ENCODE peak calls at places on chromosomes 5 and 9, in ten cellular contexts. L is adrenal gland, G is astrocyte, M is RWPE1, K is left ventricle myocardium inferior, N is heart left ventricle, Y is psoas muscle, C is ovary, E is right lobe of liver, O is pancreas. R is an unnamed sample.

GRCh38 chr5:112830378-112830777 is 30.7 kb upstream of the SRP19 start:
- DNase-seq in O (no peak), Y (no peak), C (no peak), L (no peak), N (no peak), E (no peak), M (no peak), G (no peak), K (no peak), R (no peak)

GRCh38 chr5:57956606-57957005 is 474.0 kb upstream of the ACTBL2 start:
- DNase-seq in E (no peak), K (no peak), M (no peak), C (no peak), O (no peak), N (no peak), L (no peak), Y (no peak), G (no peak), R (no peak)

GRCh38 chr5:78811121-78811832 is 162.7 kb upstream of the LHFPL2 start:
- DNase-seq in G (no peak), E (no peak), C (no peak), L (no peak), K (no peak), N (no peak), M (no peak), Y (no peak), O (no peak), R (no peak)

GRCh38 chr9:137077758-137078693 is 709 bp downstream of the UAP1L1 start:
- DNase-seq in M (no peak), K (no peak), G (no peak), E (no peak), N (no peak), Y (no peak), L (no peak), C (no peak), O (no peak), R (no peak)

GRCh38 chr5:60700347-60700815 is 415 bp upstream of the DEPDC1B start:
- DNase-seq in M (peak; percentile 15), E (no peak), C (no peak), G (peak; percentile 7), L (no peak), O (no peak), K (no peak), Y (no peak), N (peak; percentile 19), R (no peak)

GRCh38 chr5:98425626-98426025 is 347.8 kb upstream of the RGMB start:
- DNase-seq in E (no peak), K (no peak), G (no peak), Y (no peak), M (no peak), L (no peak), O (no peak), N (no peak), C (no peak), R (no peak)

GRCh38 chr5:149981233-149981632 is 19.2 kb downstream of the TIGD6 start:
- DNase-seq in N (no peak), G (no peak), Y (no peak), K (no peak), O (no peak), E (no peak), L (no peak), M (no peak), C (no peak), R (no peak)

GRCh38 chr5:130141689-130142320 is 237.5 kb downstream of the CHSY3 start:
- DNase-seq in M (peak; percentile 51), G (no peak), Y (no peak), K (no peak), L (no peak), N (no peak), E (no peak), C (no peak), O (no peak), R (peak; percentile 66)

DNA sequence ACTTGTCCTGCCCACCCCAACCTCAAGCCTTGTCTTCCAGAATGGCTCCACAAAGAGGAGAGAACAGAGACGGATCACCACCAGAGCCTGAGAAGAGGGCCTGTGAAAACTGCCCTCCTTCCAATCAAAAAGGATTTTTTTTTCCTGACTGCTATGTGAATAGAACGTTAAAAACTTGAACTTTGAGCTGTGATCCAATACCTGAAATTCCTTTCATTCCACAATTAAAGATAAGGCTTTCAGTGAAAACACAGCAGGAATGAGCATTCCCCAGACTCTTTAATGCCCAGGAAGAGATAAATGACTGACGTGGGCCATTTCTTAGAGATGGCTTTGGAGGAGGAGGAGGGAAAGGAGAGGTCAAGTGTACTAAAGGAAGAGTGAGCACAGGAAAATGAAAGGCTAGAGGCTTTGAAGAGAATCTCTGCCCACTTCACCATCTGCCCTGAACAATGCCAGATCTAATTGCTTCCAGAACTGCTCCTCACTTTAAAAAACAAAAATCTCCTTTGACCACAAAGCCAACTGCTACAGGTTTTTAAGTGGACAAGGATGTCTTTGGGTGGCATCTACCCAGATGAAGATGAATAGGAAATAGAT is 177.9 kb upstream of the MAP3K1 start:
- DNase-seq in G (peak; percentile 73), M (no peak), E (no peak), L (no peak), O (no peak), C (no peak), K (no peak), N (no peak), Y (no peak), R (no peak)
- TF ChIP-seq CTCF in G (no peak), M (no peak), E (no peak), L (no peak), O (no peak), C (no peak), K (no peak), N (no peak), Y (no peak), R (no peak)

GRCh38 chr5:159774476-159775031 is 141.7 kb upstream of the ADRA1B start:
- DNase-seq in G (no peak), N (no peak), K (no peak), Y (no peak), L (no peak), O (no peak), C (no peak), E (no peak), M (no peak), R (no peak)

GRCh38 chr5:159775890-159776289 is 140.4 kb upstream of the ADRA1B start:
- DNase-seq in K (no peak), M (no peak), O (no peak), Y (no peak), C (no peak), E (no peak), G (peak; percentile 31), L (no peak), N (no peak), R (no peak)

GRCh38 chr5:159772698-159773061 is 143.6 kb upstream of the ADRA1B start:
- DNase-seq in C (no peak), E (no peak), N (no peak), Y (no peak), K (no peak), L (no peak), O (no peak), M (no peak), G (no peak), R (no peak)

GRCh38 chr5:159777049-159777448 is 139.2 kb upstream of the ADRA1B start:
- DNase-seq in Y (no peak), G (no peak), E (no peak), O (no peak), N (no peak), K (no peak), C (no peak), L (no peak), M (no peak), R (no peak)

DNA sequence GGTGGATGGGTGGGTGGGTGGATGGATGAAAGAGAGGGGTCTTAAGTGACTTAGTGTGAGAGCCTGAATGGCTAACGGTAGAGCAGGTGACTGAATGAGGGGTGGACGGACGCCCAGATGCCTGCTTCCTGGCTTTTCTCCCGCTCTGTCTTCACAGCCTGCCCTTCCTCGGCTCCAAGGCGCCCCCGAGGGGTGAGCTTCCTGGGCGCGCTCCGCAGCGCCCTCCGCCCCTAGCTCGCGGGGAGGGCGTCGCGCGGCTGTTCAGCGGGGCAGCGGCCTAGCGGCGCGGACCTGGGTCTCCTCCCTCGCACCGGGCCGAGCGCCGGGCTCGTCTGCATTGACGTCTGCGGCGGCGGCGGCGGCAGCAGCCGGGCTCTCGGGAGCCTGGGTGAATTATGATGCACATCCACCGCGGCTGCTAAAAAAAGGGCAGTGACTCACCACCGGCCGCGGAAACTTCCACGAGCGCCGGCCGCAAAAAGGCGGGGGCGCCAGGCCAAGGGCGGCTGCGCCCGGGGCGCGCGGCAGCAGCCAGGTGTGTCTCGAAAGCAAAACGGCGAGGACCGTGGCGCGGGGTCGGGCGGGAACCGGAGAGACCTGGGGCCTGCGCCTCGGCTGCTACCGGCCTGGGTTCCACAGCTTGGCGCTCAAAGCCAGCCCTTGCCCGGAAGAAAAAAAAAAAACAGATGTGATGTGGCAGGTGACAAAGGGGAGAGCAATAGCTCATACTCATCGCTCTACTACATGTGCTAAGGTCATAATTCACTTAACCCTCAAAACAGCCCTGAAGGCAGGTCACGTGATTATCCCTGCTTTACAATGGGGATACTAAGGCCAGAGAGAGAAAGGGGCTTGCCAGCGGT is 143.0 kb upstream of the ADRA1B start:
- DNase-seq in Y (peak; percentile 86), N (peak; percentile 86), M (peak; percentile 92), E (peak; percentile 47), G (peak; percentile 84), K (peak; percentile 77), L (peak; percentile 85), C (peak; percentile 83), O (peak; percentile 77), R (peak; percentile 72)
- H3K27ac ChIP-seq in Y (peak overlapping the region; percentile 82), N (peak overlapping the region; percentile 84), M (peak overlapping the region; percentile 51), E (no peak overlapping the region), G (peak overlapping the region; percentile 72), K (peak overlapping the region; percentile 89), L (peak overlapping the region; percentile 55), C (peak overlapping the region; percentile 36), O (no peak overlapping the region), R (no peak overlapping the region)

DNA sequence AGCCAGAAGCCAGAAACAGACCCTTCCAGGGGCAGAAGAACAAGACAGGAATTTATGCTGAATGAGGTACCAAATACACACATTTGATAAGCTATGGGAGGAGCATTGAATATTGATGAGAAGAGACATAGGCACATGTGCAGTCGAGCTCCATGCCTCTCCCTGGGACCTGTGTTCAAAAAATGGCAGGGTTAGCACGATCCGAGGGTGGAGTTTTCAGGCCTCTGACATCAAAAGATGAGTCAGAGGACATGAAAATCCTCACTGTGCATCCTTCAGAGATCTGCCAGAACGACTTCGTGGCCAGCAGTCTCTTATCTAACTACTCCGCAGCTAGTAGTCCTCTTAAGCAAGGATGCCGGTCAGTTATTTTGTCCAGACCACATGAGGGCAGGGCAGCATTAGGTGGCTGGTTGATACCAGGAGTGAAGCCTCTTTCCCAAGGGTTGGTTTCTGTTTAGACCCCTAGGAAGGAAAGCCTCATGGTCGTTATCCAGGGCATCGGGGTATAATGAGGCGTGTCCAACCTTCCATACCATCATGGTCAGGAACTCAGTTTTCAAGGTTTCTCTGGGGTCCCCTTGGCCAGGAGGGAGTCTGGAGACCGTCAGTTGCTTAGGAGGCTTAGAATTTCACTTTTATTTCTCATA is 11.6 kb upstream of the CMBL start:
- DNase-seq in K (no peak), M (no peak), O (no peak), Y (peak; percentile 31), L (peak; percentile 76), E (no peak), C (peak; percentile 48), N (no peak), G (no peak), R (no peak)
- TF ChIP-seq CTCF in K (peak; percentile 47), M (no peak), O (no peak), Y (no peak), L (no peak), E (peak; percentile 31), C (no peak), N (peak; percentile 33), G (no peak), R (peak; percentile 20)

GRCh38 chr9:126376311-126376902 is 49.8 kb downstream of the MVB12B start:
- DNase-seq in E (no peak), K (no peak), O (no peak), N (no peak), L (no peak), G (no peak), M (no peak), C (no peak), Y (no peak), R (no peak)

GRCh38 chr9:126374366-126374781 is 47.7 kb downstream of the MVB12B start:
- DNase-seq in N (no peak), K (no peak), O (no peak), E (no peak), G (no peak), Y (no peak), L (no peak), M (no peak), C (no peak), R (no peak)

GRCh38 chr9:126376903-126377342 is 50.3 kb downstream of the MVB12B start:
- DNase-seq in N (no peak), L (no peak), C (no peak), K (no peak), M (no peak), O (no peak), G (no peak), E (no peak), Y (no peak), R (no peak)

GRCh38 chr9:126377521-126377920 is 50.9 kb downstream of the MVB12B start:
- DNase-seq in M (no peak), G (no peak), E (no peak), L (no peak), O (no peak), C (no peak), Y (no peak), N (no peak), K (no peak), R (no peak)

DNA sequence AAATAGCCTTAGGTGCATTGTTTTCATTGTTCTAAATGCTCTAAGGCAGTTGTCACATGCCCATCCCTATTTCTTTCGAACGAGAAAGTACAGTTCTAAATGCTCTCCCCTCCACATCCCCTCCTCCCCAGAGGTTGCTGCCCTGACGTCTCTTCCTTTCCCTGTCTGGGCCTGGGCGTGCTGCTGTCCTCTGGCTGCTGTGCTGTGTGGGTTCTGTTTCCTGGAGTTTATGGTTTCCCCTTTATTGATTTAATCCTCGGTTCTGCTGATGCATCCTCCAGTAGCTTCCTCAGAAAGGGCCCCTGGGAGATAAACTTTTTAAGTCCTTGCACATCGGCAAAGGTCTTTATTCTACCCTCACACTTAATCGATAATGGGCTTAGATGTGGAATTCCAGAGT is 48.8 kb downstream of the MVB12B start:
- DNase-seq in N (peak; percentile 62), C (no peak), L (peak; percentile 45), M (no peak), E (no peak), K (no peak), G (peak; percentile 29), O (no peak), Y (no peak), R (no peak)
- H3K27ac ChIP-seq in N (no peak overlapping the region), C (no peak overlapping the region), L (no peak overlapping the region), M (no peak overlapping the region), E (no peak overlapping the region), K (peak overlapping the region; percentile 58), G (peak overlapping the region; percentile 22), O (no peak overlapping the region), Y (no peak overlapping the region), R (peak overlapping the region; percentile 32)